ENCODE peak calls at places on chromosomes 7 and 10, in seven cellular contexts. One of them, this sample, is unnamed. For H3K4me1, the result is how much of the 10 kb centered on the place peaks cover.

GRCh38 chr10:3486346-3487065 is 298.5 kb downstream of the KLF6 start:
- DNase-seq in HCT116: peak
- DNase-seq in mesendoderm: peak
- DNase-seq in A549: peak
- DNase-seq in upper lobe of right lung: peak
- DNase-seq in GM23248: peak
- DNase-seq in keratinocyte: peak
- DNase-seq in this sample: no peak

GRCh38 chr10:44184633-44185314 is 200.1 kb downstream of the CXCL12 start:
- DNase-seq in A549: no peak
- DNase-seq in GM23248: no peak
- DNase-seq in upper lobe of right lung: no peak
- DNase-seq in mesendoderm: no peak
- DNase-seq in keratinocyte: no peak
- DNase-seq in HCT116: no peak
- DNase-seq in this sample: no peak

GRCh38 chr7:43729924-43730248 is 563 bp upstream of the COA1 start:
- DNase-seq in mesendoderm: no peak
- DNase-seq in upper lobe of right lung: no peak
- DNase-seq in HCT116: no peak
- DNase-seq in keratinocyte: no peak
- DNase-seq in A549: no peak
- DNase-seq in GM23248: no peak
- DNase-seq in this sample: no peak

GRCh38 chr10:121167534-121168243 is 316.5 kb downstream of the WDR11 start:
- DNase-seq in mesendoderm: no peak
- DNase-seq in keratinocyte: no peak
- DNase-seq in A549: no peak
- DNase-seq in HCT116: no peak
- DNase-seq in upper lobe of right lung: no peak
- DNase-seq in GM23248: no peak
- DNase-seq in this sample: no peak

GRCh38 chr10:21626457-21627161 is 92.6 kb downstream of the MLLT10 start:
- DNase-seq in A549: no peak
- DNase-seq in upper lobe of right lung: no peak
- DNase-seq in mesendoderm: no peak
- DNase-seq in GM23248: peak
- DNase-seq in HCT116: no peak
- DNase-seq in keratinocyte: peak
- DNase-seq in this sample: peak

GRCh38 chr7:101681170-101682007 is 52.3 kb upstream of the MYL10 start:
- DNase-seq in mesendoderm: peak
- DNase-seq in A549: peak
- DNase-seq in keratinocyte: no peak
- DNase-seq in GM23248: peak
- DNase-seq in HCT116: peak
- DNase-seq in upper lobe of right lung: no peak
- DNase-seq in this sample: peak

GRCh38 chr10:12685261-12685861 is 316.2 kb downstream of the CCDC3 start:
- DNase-seq in mesendoderm: no peak
- DNase-seq in upper lobe of right lung: no peak
- DNase-seq in keratinocyte: no peak
- DNase-seq in A549: no peak
- DNase-seq in GM23248: no peak
- DNase-seq in HCT116: no peak
- DNase-seq in this sample: no peak

GRCh38 chr10:50310560-50311174 is 59.4 kb upstream of the ASAH2 start:
- DNase-seq in keratinocyte: no peak
- DNase-seq in upper lobe of right lung: no peak
- DNase-seq in A549: peak
- DNase-seq in HCT116: peak
- DNase-seq in mesendoderm: peak
- DNase-seq in GM23248: no peak
- DNase-seq in this sample: no peak

GRCh38 chr10:129853236-129853946 is 110.7 kb downstream of the EBF3 start:
- DNase-seq in upper lobe of right lung: no peak
- DNase-seq in keratinocyte: no peak
- DNase-seq in A549: peak
- DNase-seq in HCT116: no peak
- DNase-seq in mesendoderm: peak
- DNase-seq in GM23248: peak
- DNase-seq in this sample: peak

GRCh38 chr10:104328916-104329710 is 9.2 kb downstream of the ITPRIP start:
- DNase-seq in GM23248: peak
- DNase-seq in mesendoderm: peak
- DNase-seq in upper lobe of right lung: no peak
- DNase-seq in A549: peak
- DNase-seq in keratinocyte: peak
- DNase-seq in HCT116: peak
- DNase-seq in this sample: peak

GRCh38 chr7:39811161-39811614 is 138.9 kb upstream of the CDK13 start:
- DNase-seq in HCT116: no peak
- DNase-seq in mesendoderm: no peak
- DNase-seq in GM23248: peak
- DNase-seq in upper lobe of right lung: no peak
- DNase-seq in A549: no peak
- DNase-seq in keratinocyte: no peak
- DNase-seq in this sample: peak

GRCh38 chr7:123941391-123942180 is 16.5 kb downstream of the SPAM1 start:
- DNase-seq in HCT116: no peak
- DNase-seq in GM23248: no peak
- DNase-seq in keratinocyte: no peak
- DNase-seq in mesendoderm: peak
- DNase-seq in A549: no peak
- DNase-seq in upper lobe of right lung: no peak
- DNase-seq in this sample: no peak

DNA sequence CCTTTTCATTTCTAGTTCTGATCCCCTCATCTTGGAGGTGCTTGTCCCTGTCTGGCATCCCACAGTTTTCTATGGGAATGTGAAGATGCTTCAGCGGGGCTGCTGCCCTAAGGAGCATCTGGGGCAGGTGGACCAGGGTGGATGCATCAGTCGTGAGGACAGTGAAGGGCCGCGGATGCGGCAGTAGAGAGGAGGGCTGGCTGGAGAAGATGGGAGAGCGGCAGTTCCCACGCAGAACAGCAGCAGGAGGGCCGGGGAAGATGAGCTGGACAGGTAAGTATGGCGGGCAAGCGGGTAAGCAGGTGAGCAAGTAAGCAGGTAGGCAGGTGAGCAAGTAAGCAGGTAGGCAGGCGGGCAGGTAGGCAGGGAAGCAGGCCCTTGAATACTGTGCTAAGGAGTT is 48.9 kb downstream of the ASB13 start:
- DNase-seq in A549: no peak
- DNase-seq in keratinocyte: no peak
- DNase-seq in mesendoderm: no peak
- DNase-seq in HCT116: no peak
- DNase-seq in GM23248: no peak
- DNase-seq in upper lobe of right lung: no peak
- DNase-seq in this sample: no peak
- H3K4me1 ChIP-seq in A549: under half
- H3K4me1 ChIP-seq in keratinocyte: under half
- H3K4me1 ChIP-seq in mesendoderm: under half
- H3K4me1 ChIP-seq in HCT116: under half
- H3K4me1 ChIP-seq in GM23248: under half
- H3K4me1 ChIP-seq in upper lobe of right lung: under half
- H3K4me1 ChIP-seq in this sample: under half

DNA sequence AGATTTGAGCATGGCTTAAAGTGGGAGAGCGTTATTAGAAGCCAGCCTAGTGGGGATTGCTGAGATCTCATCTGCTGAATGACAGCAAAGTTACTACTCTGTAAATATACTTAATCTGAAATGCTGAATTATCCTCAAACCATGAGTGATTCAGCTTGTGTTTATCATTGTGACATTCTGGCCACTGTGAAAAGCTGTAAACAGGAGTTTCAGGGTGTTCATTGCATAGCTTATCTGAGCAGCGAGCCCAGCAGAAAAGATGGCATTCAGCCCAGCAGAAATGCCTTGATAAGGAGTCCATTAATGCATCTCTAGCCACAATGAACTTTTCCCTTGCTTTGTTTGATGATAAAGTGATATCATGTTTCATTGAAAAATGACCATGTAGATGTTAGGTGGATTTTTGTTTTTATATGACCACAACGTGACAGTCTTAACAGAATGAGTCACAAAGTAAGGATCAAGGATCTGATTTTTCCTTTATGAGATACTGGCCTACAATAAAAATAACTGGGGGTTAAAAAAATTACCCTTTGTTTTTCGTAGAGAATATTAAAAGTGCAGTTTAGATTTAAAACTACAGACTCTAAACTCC is 7.8 kb downstream of the TES start:
- DNase-seq in mesendoderm: no peak
- DNase-seq in keratinocyte: no peak
- DNase-seq in HCT116: peak
- DNase-seq in upper lobe of right lung: no peak
- DNase-seq in A549: no peak
- DNase-seq in GM23248: peak
- DNase-seq in this sample: peak
- H3K4me1 ChIP-seq in mesendoderm: under half
- H3K4me1 ChIP-seq in keratinocyte: under half
- H3K4me1 ChIP-seq in HCT116: half or more
- H3K4me1 ChIP-seq in upper lobe of right lung: under half
- H3K4me1 ChIP-seq in A549: half or more
- H3K4me1 ChIP-seq in GM23248: under half
- H3K4me1 ChIP-seq in this sample: under half

DNA sequence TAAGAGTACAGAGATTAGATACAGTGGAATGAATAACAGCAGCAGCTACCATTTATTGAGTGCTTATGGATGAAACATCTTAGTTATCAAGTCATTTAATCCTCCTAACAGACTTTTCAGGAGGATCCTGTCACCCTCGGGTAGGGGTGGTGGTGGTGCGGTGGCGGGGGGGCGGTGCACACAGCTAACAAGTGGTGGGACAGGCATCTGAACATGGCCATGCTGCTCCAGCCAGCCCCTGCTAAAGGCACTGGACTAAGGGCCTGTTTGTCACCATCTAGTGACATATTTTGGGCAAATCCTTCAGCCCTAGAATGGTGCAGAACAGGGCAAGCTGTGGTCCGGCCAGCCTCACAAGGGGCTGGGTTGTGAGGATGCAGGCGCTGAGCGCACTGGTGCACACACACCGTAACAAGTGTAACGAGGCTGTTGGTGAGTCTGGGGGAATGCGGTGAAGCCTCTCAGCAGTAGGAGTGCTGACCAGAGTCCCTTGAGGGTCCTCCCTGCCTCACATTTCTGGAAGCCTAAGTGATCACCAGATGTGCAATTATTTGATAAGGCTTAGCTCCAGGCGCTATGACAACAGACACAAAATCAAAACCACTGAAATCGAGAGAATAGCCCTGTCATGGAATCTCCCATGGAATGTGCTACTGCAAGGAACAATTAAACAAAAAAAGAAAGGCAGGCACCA is 102.3 kb downstream of the RNF216 start:
- DNase-seq in keratinocyte: no peak
- DNase-seq in upper lobe of right lung: no peak
- DNase-seq in A549: no peak
- DNase-seq in mesendoderm: no peak
- DNase-seq in GM23248: no peak
- DNase-seq in HCT116: no peak
- DNase-seq in this sample: no peak
- H3K4me1 ChIP-seq in keratinocyte: under half
- H3K4me1 ChIP-seq in upper lobe of right lung: under half
- H3K4me1 ChIP-seq in A549: under half
- H3K4me1 ChIP-seq in mesendoderm: under half
- H3K4me1 ChIP-seq in GM23248: under half
- H3K4me1 ChIP-seq in HCT116: under half
- H3K4me1 ChIP-seq in this sample: under half

GRCh38 chr10:62183857-62184805 is 84.5 kb downstream of the RTKN2 start:
- DNase-seq in A549: no peak
- DNase-seq in mesendoderm: no peak
- DNase-seq in upper lobe of right lung: no peak
- DNase-seq in HCT116: no peak
- DNase-seq in keratinocyte: no peak
- DNase-seq in GM23248: no peak
- DNase-seq in this sample: no peak
- H3K4me1 ChIP-seq in A549: under half
- H3K4me1 ChIP-seq in mesendoderm: under half
- H3K4me1 ChIP-seq in upper lobe of right lung: under half
- H3K4me1 ChIP-seq in HCT116: under half
- H3K4me1 ChIP-seq in keratinocyte: under half
- H3K4me1 ChIP-seq in GM23248: under half
- H3K4me1 ChIP-seq in this sample: under half

GRCh38 chr7:55526770-55527169 is 45.5 kb downstream of the VOPP1 start:
- DNase-seq in mesendoderm: peak
- DNase-seq in A549: no peak
- DNase-seq in GM23248: no peak
- DNase-seq in keratinocyte: no peak
- DNase-seq in upper lobe of right lung: no peak
- DNase-seq in HCT116: no peak
- DNase-seq in this sample: no peak

GRCh38 chr7:55522268-55522902 is 49.9 kb downstream of the VOPP1 start:
- DNase-seq in keratinocyte: no peak
- DNase-seq in mesendoderm: no peak
- DNase-seq in GM23248: no peak
- DNase-seq in upper lobe of right lung: no peak
- DNase-seq in A549: no peak
- DNase-seq in HCT116: no peak
- DNase-seq in this sample: no peak

GRCh38 chr7:55526329-55526728 is 46.0 kb downstream of the VOPP1 start:
- DNase-seq in A549: no peak
- DNase-seq in upper lobe of right lung: no peak
- DNase-seq in keratinocyte: no peak
- DNase-seq in HCT116: no peak
- DNase-seq in mesendoderm: no peak
- DNase-seq in GM23248: no peak
- DNase-seq in this sample: no peak

GRCh38 chr7:55523366-55523765 is 48.9 kb downstream of the VOPP1 start:
- DNase-seq in keratinocyte: no peak
- DNase-seq in mesendoderm: no peak
- DNase-seq in HCT116: no peak
- DNase-seq in upper lobe of right lung: no peak
- DNase-seq in A549: no peak
- DNase-seq in GM23248: peak
- DNase-seq in this sample: peak

GRCh38 chr7:55524558-55525310 is 47.6 kb downstream of the VOPP1 start:
- DNase-seq in HCT116: no peak
- DNase-seq in A549: no peak
- DNase-seq in mesendoderm: no peak
- DNase-seq in upper lobe of right lung: no peak
- DNase-seq in keratinocyte: no peak
- DNase-seq in GM23248: no peak
- DNase-seq in this sample: no peak
- H3K4me1 ChIP-seq in HCT116: under half
- H3K4me1 ChIP-seq in A549: under half
- H3K4me1 ChIP-seq in mesendoderm: under half
- H3K4me1 ChIP-seq in upper lobe of right lung: under half
- H3K4me1 ChIP-seq in keratinocyte: under half
- H3K4me1 ChIP-seq in GM23248: under half
- H3K4me1 ChIP-seq in this sample: under half